ENCODE peak calls at places on chromosomes 11 and 22, in seven cellular contexts. One of them, this sample, is unnamed.

GRCh38 chr11:91871791-91872190 is 352.8 kb upstream of the FAT3 start:
- DNase-seq in T-helper 1 cell: no peak
- DNase-seq in activated T-cell treated with anti-CD3 and anti-CD28 coated beads, Interleukin-2, amount 50 U/mL, for 4 hours: no peak
- DNase-seq in heart right ventricle: no peak
- DNase-seq in stimulated activated CD4-positive, alpha-beta T cell treated with anti-CD3 and anti-CD28 coated beads, Interleukin-2, amount 100 ng/mL, for 48 hours: no peak
- DNase-seq in choroid plexus epithelial cell: no peak
- DNase-seq in A549: no peak
- DNase-seq in this sample: no peak

GRCh38 chr22:42994917-42995562 is 19.9 kb downstream of the PACSIN2 start:
- DNase-seq in T-helper 1 cell: no peak
- DNase-seq in activated T-cell treated with anti-CD3 and anti-CD28 coated beads, Interleukin-2, amount 50 U/mL, for 4 hours: no peak
- DNase-seq in heart right ventricle: no peak
- DNase-seq in stimulated activated CD4-positive, alpha-beta T cell treated with anti-CD3 and anti-CD28 coated beads, Interleukin-2, amount 100 ng/mL, for 48 hours: no peak
- DNase-seq in choroid plexus epithelial cell: peak
- DNase-seq in A549: peak
- DNase-seq in this sample: no peak

GRCh38 chr11:88861618-88862017 is 204.2 kb downstream of the GRM5 start:
- DNase-seq in T-helper 1 cell: no peak
- DNase-seq in activated T-cell treated with anti-CD3 and anti-CD28 coated beads, Interleukin-2, amount 50 U/mL, for 4 hours: no peak
- DNase-seq in heart right ventricle: no peak
- DNase-seq in stimulated activated CD4-positive, alpha-beta T cell treated with anti-CD3 and anti-CD28 coated beads, Interleukin-2, amount 100 ng/mL, for 48 hours: no peak
- DNase-seq in choroid plexus epithelial cell: no peak
- DNase-seq in A549: no peak
- DNase-seq in this sample: no peak

GRCh38 chr22:40040927-40041326 is 46.2 kb downstream of the FAM83F start:
- DNase-seq in T-helper 1 cell: no peak
- DNase-seq in activated T-cell treated with anti-CD3 and anti-CD28 coated beads, Interleukin-2, amount 50 U/mL, for 4 hours: no peak
- DNase-seq in heart right ventricle: peak
- DNase-seq in stimulated activated CD4-positive, alpha-beta T cell treated with anti-CD3 and anti-CD28 coated beads, Interleukin-2, amount 100 ng/mL, for 48 hours: no peak
- DNase-seq in choroid plexus epithelial cell: peak
- DNase-seq in A549: no peak
- DNase-seq in this sample: no peak

GRCh38 chr22:23527971-23528740 is 51.9 kb downstream of the IGLL1 start:
- DNase-seq in T-helper 1 cell: no peak
- DNase-seq in activated T-cell treated with anti-CD3 and anti-CD28 coated beads, Interleukin-2, amount 50 U/mL, for 4 hours: no peak
- DNase-seq in heart right ventricle: no peak
- DNase-seq in stimulated activated CD4-positive, alpha-beta T cell treated with anti-CD3 and anti-CD28 coated beads, Interleukin-2, amount 100 ng/mL, for 48 hours: no peak
- DNase-seq in choroid plexus epithelial cell: no peak
- DNase-seq in A549: no peak
- DNase-seq in this sample: no peak

GRCh38 chr11:19447150-19447566 is 206.4 kb upstream of the E2F8 start:
- DNase-seq in T-helper 1 cell: no peak
- DNase-seq in activated T-cell treated with anti-CD3 and anti-CD28 coated beads, Interleukin-2, amount 50 U/mL, for 4 hours: no peak
- DNase-seq in heart right ventricle: no peak
- DNase-seq in stimulated activated CD4-positive, alpha-beta T cell treated with anti-CD3 and anti-CD28 coated beads, Interleukin-2, amount 100 ng/mL, for 48 hours: no peak
- DNase-seq in choroid plexus epithelial cell: peak
- DNase-seq in A549: no peak
- DNase-seq in this sample: no peak

GRCh38 chr11:10564692-10565318 is 3.7 kb downstream of the LYVE1 start:
- DNase-seq in T-helper 1 cell: no peak
- DNase-seq in activated T-cell treated with anti-CD3 and anti-CD28 coated beads, Interleukin-2, amount 50 U/mL, for 4 hours: no peak
- DNase-seq in heart right ventricle: no peak
- DNase-seq in stimulated activated CD4-positive, alpha-beta T cell treated with anti-CD3 and anti-CD28 coated beads, Interleukin-2, amount 100 ng/mL, for 48 hours: no peak
- DNase-seq in choroid plexus epithelial cell: peak
- DNase-seq in A549: no peak
- DNase-seq in this sample: no peak

GRCh38 chr22:47345025-47345424 is 582.6 kb downstream of the TBC1D22A start:
- DNase-seq in T-helper 1 cell: no peak
- DNase-seq in activated T-cell treated with anti-CD3 and anti-CD28 coated beads, Interleukin-2, amount 50 U/mL, for 4 hours: no peak
- DNase-seq in heart right ventricle: no peak
- DNase-seq in stimulated activated CD4-positive, alpha-beta T cell treated with anti-CD3 and anti-CD28 coated beads, Interleukin-2, amount 100 ng/mL, for 48 hours: no peak
- DNase-seq in choroid plexus epithelial cell: no peak
- DNase-seq in A549: no peak
- DNase-seq in this sample: no peak

GRCh38 chr11:14228356-14228755 is 130.6 kb downstream of the RRAS2 start:
- DNase-seq in T-helper 1 cell: no peak
- DNase-seq in activated T-cell treated with anti-CD3 and anti-CD28 coated beads, Interleukin-2, amount 50 U/mL, for 4 hours: no peak
- DNase-seq in heart right ventricle: no peak
- DNase-seq in stimulated activated CD4-positive, alpha-beta T cell treated with anti-CD3 and anti-CD28 coated beads, Interleukin-2, amount 100 ng/mL, for 48 hours: no peak
- DNase-seq in choroid plexus epithelial cell: no peak
- DNase-seq in A549: no peak
- DNase-seq in this sample: no peak